ENCODE peak calls at places on chromosome 3, in ten cellular contexts. W is H9, Q is A549, B is heart left ventricle, Z is upper lobe of left lung, V is kidney, A is PC-3, O is heart right ventricle, C is transverse colon, X is K562. R is an unnamed sample. For H3K9me3, the result is how much of the 10 kb centered on the place peaks cover.

GRCh38 chr3:79211588-79212359 is 556.0 kb downstream of the ROBO1 start:
- DNase-seq in V (peak), B (no peak), C (no peak), W (no peak), X (no peak), Z (no peak), A (no peak), Q (no peak), O (no peak), R (no peak)

GRCh38 chr3:151319613-151320012 is 3.0 kb upstream of the GPR87 start:
- DNase-seq in W (no peak), B (no peak), Z (no peak), X (no peak), Q (no peak), V (no peak), A (peak), C (no peak), O (no peak), R (no peak)

GRCh38 chr3:44885618-44886017 is 11.2 kb downstream of the TGM4 start:
- DNase-seq in Q (peak), W (no peak), Z (no peak), X (no peak), C (no peak), A (peak), O (no peak), V (no peak), B (peak), R (no peak)

GRCh38 chr3:24237971-24238767 is 256.5 kb downstream of the THRB start:
- DNase-seq in A (peak), X (peak), V (no peak), W (peak), C (peak), O (peak), Q (peak), Z (peak), B (no peak), R (peak)

GRCh38 chr3:99633887-99634558 is 4.4 kb upstream of the COL8A1 start:
- DNase-seq in Q (no peak), C (no peak), V (no peak), O (no peak), X (no peak), W (no peak), Z (no peak), B (no peak), A (peak), R (no peak)

GRCh38 chr3:187798126-187798525 is 52.9 kb upstream of the BCL6 start:
- DNase-seq in W (no peak), Q (no peak), Z (no peak), A (no peak), V (no peak), O (no peak), X (no peak), B (no peak), C (no peak), R (no peak)

GRCh38 chr3:30354513-30354912 is 251.9 kb upstream of the TGFBR2 start:
- DNase-seq in C (no peak), A (no peak), X (no peak), B (peak), O (peak), W (no peak), Z (no peak), Q (no peak), V (no peak), R (no peak)

GRCh38 chr3:27666708-27667107 is 55.4 kb downstream of the EOMES start:
- DNase-seq in A (no peak), C (peak), O (peak), X (no peak), V (peak), W (peak), Z (peak), Q (no peak), B (peak), R (peak)

GRCh38 chr3:25235471-25235870 is 192.6 kb upstream of the RARB start:
- DNase-seq in O (no peak), B (no peak), Z (no peak), A (no peak), Q (no peak), V (no peak), W (no peak), X (no peak), C (no peak), R (no peak)

GRCh38 chr3:88410259-88410658 is 260.5 kb downstream of the C3orf38 start:
- DNase-seq in O (no peak), X (no peak), W (no peak), Q (no peak), A (no peak), C (no peak), B (no peak), V (no peak), Z (no peak), R (no peak)

GRCh38 chr3:35079403-35079802 is 559.9 kb upstream of the ARPP21 start:
- DNase-seq in Q (no peak), A (no peak), V (no peak), W (no peak), X (no peak), B (no peak), Z (no peak), C (no peak), O (no peak), R (no peak)
- H3K9me3 ChIP-seq in Q (under half), A (under half), V (under half), W (under half), X (under half), B (under half), Z (under half), C (under half), O (under half), R (under half)

GRCh38 chr3:6066397-6066796 is 794.5 kb upstream of the GRM7 start:
- DNase-seq in B (no peak), O (no peak), V (no peak), X (no peak), W (no peak), C (no peak), A (no peak), Q (no peak), Z (no peak), R (no peak)

DNA sequence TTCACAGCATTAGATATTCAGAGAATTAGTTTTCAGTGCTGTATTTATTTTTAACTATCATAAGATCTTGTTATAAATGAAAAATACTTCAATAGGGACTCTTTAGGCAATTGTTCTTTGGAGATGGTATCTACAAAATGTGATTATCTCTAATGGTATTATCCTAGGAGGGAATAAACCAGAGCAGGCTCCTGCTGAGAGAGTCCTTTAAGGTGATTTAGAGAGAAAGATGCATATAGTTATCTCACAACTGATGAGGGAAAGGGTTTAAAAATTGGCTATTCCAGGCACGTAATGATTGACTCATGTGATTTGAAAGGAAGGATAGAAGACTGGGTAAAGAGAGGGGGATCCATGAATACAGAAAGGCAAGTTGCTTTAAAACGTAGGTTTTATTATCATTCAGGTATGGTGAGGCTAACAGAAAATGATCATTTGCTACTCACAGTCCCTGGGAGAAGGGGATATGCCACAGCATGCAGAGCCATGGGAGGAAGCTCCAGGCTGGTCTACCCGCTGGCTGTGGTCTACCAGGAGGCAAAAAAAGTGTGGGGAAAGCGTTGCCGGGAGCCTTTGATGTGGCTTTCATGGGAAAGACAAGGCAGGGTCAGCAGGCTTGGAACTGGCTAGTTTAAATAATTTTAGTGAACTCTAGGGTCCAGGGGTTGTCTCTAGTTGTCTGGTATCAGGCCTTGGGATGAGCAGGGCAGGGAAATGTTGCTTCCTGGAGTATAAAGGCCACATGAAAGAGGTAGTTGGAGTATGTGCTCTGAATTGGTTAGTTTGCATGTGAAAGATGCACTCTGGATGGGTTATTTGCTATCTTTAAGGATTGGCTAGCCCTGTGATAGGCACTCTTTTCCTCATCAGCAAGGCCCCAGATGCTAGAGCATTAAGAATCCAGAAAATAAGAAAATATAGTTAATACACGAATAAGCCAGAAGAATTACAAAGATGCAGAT is 798.4 kb upstream of the GRM7 start:
- DNase-seq in A (no peak), V (no peak), Z (no peak), C (no peak), B (no peak), Q (no peak), O (no peak), X (no peak), W (peak), R (peak)
- H3K9me3 ChIP-seq in A (under half), V (under half), Z (under half), C (under half), B (under half), Q (under half), O (under half), X (under half), W (under half), R (under half)

DNA sequence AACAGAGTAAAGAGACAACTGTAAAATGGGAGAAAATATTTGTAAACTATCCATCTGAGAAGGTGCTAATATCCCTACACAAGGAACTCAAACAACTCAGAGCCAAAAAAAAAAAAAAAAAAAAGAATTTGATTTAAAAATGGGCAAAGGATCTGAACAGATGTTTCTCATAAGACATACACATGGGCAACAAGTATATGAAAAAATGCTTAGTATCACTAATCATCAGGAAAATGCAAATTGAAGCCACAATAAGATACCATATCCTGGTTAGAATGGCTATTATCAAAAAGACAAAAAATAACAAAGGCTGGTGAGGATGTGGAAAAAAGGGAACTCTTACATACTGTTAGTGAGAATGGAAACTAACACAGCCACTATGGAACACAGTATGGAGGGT is 36.2 kb downstream of the TXNRD3 start:
- DNase-seq in A (no peak), B (no peak), Z (no peak), C (no peak), W (no peak), V (no peak), X (no peak), O (no peak), Q (no peak), R (no peak)
- H3K9me3 ChIP-seq in A (under half), B (under half), Z (under half), C (under half), W (under half), V (under half), X (under half), O (under half), Q (under half), R (under half)

GRCh38 chr3:175851541-175851940 is 992.4 kb downstream of the NAALADL2 start:
- DNase-seq in B (no peak), A (no peak), O (no peak), V (no peak), X (no peak), Z (no peak), Q (no peak), W (no peak), C (no peak), R (no peak)
- H3K9me3 ChIP-seq in B (under half), A (under half), O (under half), V (under half), X (under half), Z (under half), Q (under half), W (under half), C (under half), R (under half)

DNA sequence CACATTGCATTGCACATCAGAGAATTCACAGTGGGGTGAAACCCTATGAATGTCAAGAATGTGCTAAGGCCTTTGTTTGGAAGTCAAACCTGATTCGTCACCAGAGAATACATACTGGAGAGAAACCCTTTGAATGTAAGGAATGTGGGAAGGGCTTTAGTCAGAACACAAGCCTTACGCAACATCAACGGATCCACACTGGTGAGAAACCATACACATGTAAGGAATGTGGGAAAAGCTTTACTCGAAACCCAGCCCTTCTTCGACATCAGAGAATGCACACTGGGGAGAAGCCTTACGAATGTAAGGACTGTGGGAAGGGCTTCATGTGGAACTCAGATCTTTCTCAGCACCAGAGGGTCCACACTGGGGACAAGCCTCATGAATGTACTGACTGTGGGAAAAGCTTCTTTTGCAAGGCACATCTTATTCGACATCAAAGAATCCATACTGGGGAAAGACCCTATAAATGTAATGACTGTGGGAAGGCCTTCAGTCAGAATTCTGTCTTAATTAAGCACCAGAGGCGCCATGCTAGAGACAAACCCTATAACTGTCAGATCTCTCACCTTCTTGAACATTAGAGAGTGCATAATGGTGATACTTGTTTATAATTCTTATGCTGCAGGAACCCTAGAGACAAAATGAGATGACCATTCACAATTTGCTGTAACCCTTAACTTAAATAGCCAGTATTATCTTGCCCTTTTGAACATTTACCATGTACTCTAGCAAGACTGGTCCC is 9.0 kb downstream of the ZNF662 start:
- DNase-seq in Z (no peak), Q (no peak), C (no peak), X (no peak), O (no peak), V (no peak), B (no peak), A (peak), W (no peak), R (no peak)
- H3K9me3 ChIP-seq in Z (half or more), Q (under half), C (half or more), X (under half), O (half or more), V (under half), B (half or more), A (under half), W (under half), R (half or more)

GRCh38 chr3:15851735-15852134 is 54.0 kb upstream of the ANKRD28 start:
- DNase-seq in A (no peak), O (no peak), C (no peak), V (no peak), Z (no peak), B (no peak), Q (no peak), X (no peak), W (no peak), R (no peak)
- H3K9me3 ChIP-seq in A (under half), O (under half), C (under half), V (under half), Z (under half), B (under half), Q (under half), X (under half), W (under half), R (under half)